ENCODE peak calls at places on chromosomes 2 and 18, in four cellular contexts. J is glomerular endothelial cell; V is effector memory CD8-positive, alpha-beta T cell; A is astrocyte of the spinal cord. Z is an unnamed sample.

GRCh38 chr2:149507933-149508332 is 79.6 kb downstream of the MMADHC start:
- DNase-seq in V (no peak), A (no peak), J (no peak), Z (no peak)

GRCh38 chr2:45153126-45153525 is 143.9 kb upstream of the SIX2 start:
- DNase-seq in V (no peak), J (no peak), A (no peak), Z (no peak)

GRCh38 chr18:77055429-77056310 is 76.9 kb downstream of the MBP start:
- DNase-seq in V (no peak), A (peak; percentile 39), J (no peak), Z (no peak)

GRCh38 chr18:57425096-57425495 is 10.1 kb upstream of the ONECUT2 start:
- DNase-seq in A (no peak), V (no peak), J (no peak), Z (no peak)

GRCh38 chr2:6770006-6770405 is 95.7 kb downstream of the CMPK2 start:
- DNase-seq in J (no peak), V (no peak), A (no peak), Z (no peak)

GRCh38 chr2:174789001-174789400 is 24.7 kb upstream of the CHRNA1 start:
- DNase-seq in J (no peak), A (no peak), V (no peak), Z (no peak)

GRCh38 chr2:33441235-33441810 is 35.1 kb upstream of the RASGRP3 start:
- DNase-seq in J (no peak), V (peak; percentile 5), A (peak; percentile 75), Z (peak; percentile 9)

GRCh38 chr2:4618141-4618540 is 914.8 kb downstream of the DCDC2C start:
- DNase-seq in A (no peak), J (no peak), V (no peak), Z (no peak)

GRCh38 chr18:79517322-79517721 is 121.6 kb downstream of the NFATC1 start:
- DNase-seq in A (no peak), J (no peak), V (no peak), Z (no peak)

GRCh38 chr2:174198846-174199564 is 49.3 kb downstream of the OLA1 start:
- DNase-seq in A (no peak), V (no peak), J (no peak), Z (no peak)

GRCh38 chr2:229152784-229153183 is 118.3 kb downstream of the PID1 start:
- DNase-seq in J (no peak), V (no peak), A (no peak), Z (no peak)

GRCh38 chr18:62717059-62717849 is 1.9 kb downstream of the PHLPP1 start:
- DNase-seq in A (peak; percentile 50), V (no peak), J (no peak), Z (peak; percentile 49)

GRCh38 chr18:77014538-77014937 is 118.0 kb downstream of the MBP start:
- DNase-seq in A (no peak), J (no peak), V (no peak), Z (no peak)

GRCh38 chr2:196592912-196593881 is 46.3 kb upstream of the CCDC150 start:
- DNase-seq in V (no peak), J (no peak), A (peak; percentile 53), Z (peak; percentile 14)

Z was measured in KG1.